ENCODE peak calls at places on chromosomes 4 and X, in nine cellular contexts. V is IMR-90, O is endothelial cell of umbilical vein, S is PC-3, Y is heart left ventricle, G is uterus, A is GM23248, C is cardiac muscle cell, U is neural progenitor cell. D is an unnamed sample. For H3K9me3 and H3K36me3, the result is how much of the 10 kb centered on the place peaks cover.

GRCh38 chr4:75289843-75290616 is 224.2 kb downstream of the RCHY1 start:
- DNase-seq in V (no peak), O (no peak), S (peak), Y (no peak), G (no peak), A (peak), C (peak), U (peak), D (no peak)

GRCh38 chr4:78721739-78722138 is 54.4 kb upstream of the BMP2K start:
- DNase-seq in V (no peak), O (no peak), S (no peak), Y (no peak), G (no peak), A (no peak), C (no peak), U (no peak), D (no peak)

GRCh38 chr4:98055800-98056501 is 87.3 kb downstream of the STPG2 start:
- DNase-seq in V (no peak), O (no peak), S (no peak), Y (no peak), G (no peak), A (no peak), C (no peak), U (no peak), D (no peak)

GRCh38 chr4:12270546-12270945 is 841.9 kb upstream of the HS3ST1 start:
- DNase-seq in V (no peak), O (peak), S (no peak), Y (no peak), G (no peak), A (no peak), C (peak), U (no peak), D (no peak)

GRCh38 chr4:27790911-27791310 is 930.3 kb downstream of the STIM2 start:
- DNase-seq in V (peak), O (no peak), S (peak), Y (no peak), G (no peak), A (peak), C (no peak), U (no peak), D (no peak)

GRCh38 chr4:101790521-101791188 is at the start of gene BANK1:
- DNase-seq in V (peak), O (peak), S (peak), Y (peak), G (no peak), A (no peak), C (peak), U (peak), D (no peak)

GRCh38 chr4:168521736-168522135 is 24.9 kb downstream of the PALLD start:
- DNase-seq in V (no peak), O (no peak), S (no peak), Y (no peak), G (no peak), A (no peak), C (no peak), U (no peak), D (no peak)

GRCh38 chr4:74754218-74754617 is 40.1 kb downstream of the BTC start:
- DNase-seq in V (no peak), O (no peak), S (no peak), Y (no peak), G (no peak), A (no peak), C (no peak), U (no peak), D (no peak)

GRCh38 chrX:150303386-150304097 is 59.6 kb upstream of the MAMLD1 start:
- DNase-seq in V (no peak), O (no peak), S (peak), Y (no peak), G (no peak), A (peak), C (no peak), U (no peak), D (no peak)

GRCh38 chr4:52911684-52912294 is 49.7 kb downstream of the RASL11B start:
- DNase-seq in V (peak), O (peak), S (peak), Y (peak), G (peak), A (peak), C (peak), U (peak), D (peak)

GRCh38 chrX:91435465-91435864 is 826 bp downstream of the PABPC5 start:
- DNase-seq in V (no peak), O (no peak), S (no peak), Y (no peak), G (no peak), A (peak), C (no peak), U (peak), D (no peak)

GRCh38 chrX:40199704-40200103 is 101.9 kb upstream of the BCOR start:
- DNase-seq in V (no peak), O (no peak), S (peak), Y (no peak), G (no peak), A (peak), C (no peak), U (no peak), D (no peak)

GRCh38 chrX:46408553-46409407 is 136.4 kb downstream of the ZNF674 start:
- DNase-seq in V (peak), O (peak), S (peak), Y (peak), G (peak), A (peak), C (peak), U (peak), D (peak)

GRCh38 chr4:173121044-173121685 is 47.4 kb upstream of the GALNT7 start:
- DNase-seq in V (peak), O (peak), S (peak), Y (no peak), G (no peak), A (peak), C (peak), U (peak), D (no peak)

GRCh38 chr4:38983756-38984647 is 48.2 kb downstream of the TMEM156 start:
- DNase-seq in V (peak), O (no peak), S (no peak), Y (no peak), G (no peak), A (peak), C (peak), U (peak), D (no peak)

GRCh38 chr4:13483142-13484044 is 747 bp downstream of the RAB28 start:
- DNase-seq in V (peak), O (peak), S (peak), Y (peak), G (peak), A (peak), C (peak), U (peak), D (peak)

GRCh38 chr4:54930226-54930625 is 195.2 kb downstream of the KDR start:
- DNase-seq in V (peak), O (peak), S (peak), Y (no peak), G (no peak), A (peak), C (peak), U (no peak), D (no peak)

GRCh38 chr4:147735413-147736301 is 3.8 kb downstream of the ARHGAP10 start:
- DNase-seq in V (no peak), O (peak), S (peak), Y (no peak), G (no peak), A (peak), C (peak), U (no peak), D (no peak)

GRCh38 chrX:13110427-13111324 is 66.3 kb upstream of the FAM9C start:
- DNase-seq in V (peak), O (peak), S (peak), Y (no peak), G (peak), A (peak), C (peak), U (no peak), D (no peak)

GRCh38 chrX:136055651-136056221 is 70.5 kb downstream of the SLC9A6 start:
- DNase-seq in V (peak), O (peak), S (peak), Y (no peak), G (peak), A (peak), C (peak), U (no peak), D (no peak)

GRCh38 chr4:473575-474457 is 25.1 kb downstream of the ZNF721 start:
- DNase-seq in V (peak), O (peak), S (peak), Y (peak), G (peak), A (peak), C (peak), U (peak), D (peak)

GRCh38 chr4:128521634-128522253 is 234.1 kb upstream of the PGRMC2 start:
- DNase-seq in V (peak), O (peak), S (peak), Y (no peak), G (no peak), A (peak), C (peak), U (no peak), D (no peak)

GRCh38 chr4:2913168-2913567 is 50.0 kb downstream of the NOP14 start:
- DNase-seq in V (no peak), O (no peak), S (no peak), Y (no peak), G (no peak), A (no peak), C (no peak), U (no peak), D (no peak)

DNA sequence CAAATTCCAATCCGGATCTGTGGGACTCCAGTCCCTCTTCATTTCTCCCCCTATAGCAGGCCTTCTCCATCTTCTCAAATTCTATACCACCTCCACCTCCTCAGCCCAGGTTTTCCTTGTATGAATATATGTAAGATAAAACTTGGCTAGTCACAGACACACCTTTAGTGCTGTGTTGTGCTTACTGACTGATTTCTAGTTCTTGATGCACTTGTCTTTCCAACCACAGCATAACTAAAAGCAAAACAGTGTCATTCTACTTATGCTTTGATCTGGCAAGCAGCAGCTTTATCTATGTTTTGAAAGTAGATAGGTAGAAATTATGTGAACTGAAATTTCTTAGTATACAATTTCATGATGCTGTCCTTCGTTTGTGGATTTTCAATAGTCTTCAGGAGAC is 47.5 kb downstream of the CCNI start:
- DNase-seq in V (no peak), O (no peak), S (no peak), Y (no peak), G (no peak), A (no peak), C (no peak), U (no peak), D (no peak)
- H3K9me3 ChIP-seq in V (under half), O (under half), S (under half), Y (under half), G (under half), A (under half), C (under half), U (under half), D (under half)

DNA sequence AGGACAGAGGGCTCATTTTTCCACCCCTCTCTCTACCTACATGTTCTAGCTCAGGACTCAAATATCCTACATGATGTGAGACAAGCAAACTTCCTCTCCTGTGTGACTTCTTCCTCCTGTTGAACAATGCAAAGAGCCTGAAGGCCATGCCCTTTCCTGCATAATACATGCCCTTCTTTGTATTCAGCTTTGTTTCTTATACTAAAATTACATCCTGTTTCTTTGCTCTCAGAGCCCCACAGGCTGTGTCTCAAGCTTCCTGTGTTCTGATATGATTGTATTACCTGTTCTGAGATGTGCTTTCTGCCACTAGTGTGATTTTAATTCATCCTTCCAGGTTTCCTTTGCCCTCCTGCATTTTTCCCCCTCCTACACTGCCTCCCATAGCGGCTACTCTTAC is 166.4 kb upstream of the AFF2 start:
- DNase-seq in V (no peak), O (peak), S (no peak), Y (no peak), G (no peak), A (no peak), C (no peak), U (no peak), D (peak)
- H3K27ac ChIP-seq in V (no peak), O (no peak), S (no peak), Y (no peak), G (no peak), A (no peak), C (no peak), U (no peak), D (peak)

GRCh38 chrX:1601051-1601767 is 9.8 kb downstream of the AKAP17A start:
- DNase-seq in V (no peak), O (no peak), S (no peak), Y (no peak), G (no peak), A (no peak), C (no peak), U (no peak), D (no peak)
- H3K36me3 ChIP-seq in V (half or more), O (under half), S (under half), Y (half or more), G (under half), A (under half), C (under half), U (under half), D (half or more)

GRCh38 chrX:72057844-72058243 is 73.9 kb downstream of the RTL5 start:
- DNase-seq in V (no peak), O (no peak), S (no peak), Y (no peak), G (no peak), A (no peak), C (no peak), U (no peak), D (peak)
- H3K9me3 ChIP-seq in V (under half), O (under half), S (under half), Y (under half), G (under half), A (under half), C (under half), U (under half), D (under half)

GRCh38 chr4:7779194-7779768 is 160.4 kb downstream of the AFAP1 start:
- DNase-seq in V (peak), O (no peak), S (no peak), Y (no peak), G (peak), A (peak), C (peak), U (peak), D (no peak)

GRCh38 chr4:7778524-7779193 is 161.0 kb downstream of the AFAP1 start:
- DNase-seq in V (peak), O (no peak), S (no peak), Y (no peak), G (no peak), A (no peak), C (no peak), U (no peak), D (no peak)

GRCh38 chr4:7777017-7777710 is 162.5 kb downstream of the AFAP1 start:
- DNase-seq in V (no peak), O (no peak), S (no peak), Y (no peak), G (no peak), A (no peak), C (no peak), U (no peak), D (no peak)

GRCh38 chr4:7775396-7775795 is 164.3 kb downstream of the AFAP1 start:
- DNase-seq in V (no peak), O (no peak), S (no peak), Y (no peak), G (no peak), A (no peak), C (no peak), U (no peak), D (no peak)

GRCh38 chr4:7777871-7778523 is 161.7 kb downstream of the AFAP1 start:
- DNase-seq in V (no peak), O (no peak), S (no peak), Y (no peak), G (no peak), A (no peak), C (no peak), U (no peak), D (no peak)
- H3K27ac ChIP-seq in V (peak), O (no peak), S (no peak), Y (no peak), G (no peak), A (no peak), C (peak), U (no peak), D (no peak)

DNA sequence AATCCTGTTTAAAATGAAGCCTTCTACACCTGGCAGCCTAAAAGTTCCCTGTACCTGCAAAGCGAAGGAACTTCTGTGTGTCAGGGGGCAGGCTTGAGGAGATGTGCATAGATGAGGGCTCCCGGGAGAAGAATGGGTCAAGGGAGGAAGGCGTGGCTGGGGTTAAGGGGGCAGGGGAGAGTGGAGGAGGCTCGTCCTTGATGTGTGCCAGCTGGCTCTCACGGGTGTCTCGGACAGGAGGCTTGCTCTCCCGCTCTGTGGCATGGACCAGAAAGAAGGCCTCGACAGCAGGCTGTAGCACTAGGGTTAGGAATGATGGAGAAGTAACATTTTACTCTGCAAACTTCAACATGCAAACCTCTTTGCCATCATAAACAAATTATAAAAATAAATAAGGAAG is 104.6 kb upstream of the HSD17B10 start:
- DNase-seq in V (no peak), O (no peak), S (no peak), Y (no peak), G (no peak), A (no peak), C (no peak), U (no peak), D (no peak)
- H3K36me3 ChIP-seq in V (half or more), O (under half), S (half or more), Y (half or more), G (under half), A (under half), C (under half), U (under half), D (half or more)

GRCh38 chr4:133151681-133152329 is 2.7 kb downstream of the PCDH10 start:
- DNase-seq in V (no peak), O (peak), S (no peak), Y (no peak), G (no peak), A (no peak), C (peak), U (peak), D (no peak)

GRCh38 chr4:133151301-133151680 is 2.2 kb downstream of the PCDH10 start:
- DNase-seq in V (no peak), O (peak), S (no peak), Y (no peak), G (no peak), A (peak), C (peak), U (peak), D (no peak)

GRCh38 chr4:133150643-133151300 is 1.7 kb downstream of the PCDH10 start:
- DNase-seq in V (no peak), O (peak), S (no peak), Y (no peak), G (no peak), A (peak), C (peak), U (peak), D (no peak)

GRCh38 chr4:133152801-133153526 is 3.9 kb downstream of the PCDH10 start:
- DNase-seq in V (no peak), O (peak), S (no peak), Y (no peak), G (no peak), A (peak), C (peak), U (peak), D (no peak)

GRCh38 chr4:133152330-133152791 is 3.3 kb downstream of the PCDH10 start:
- DNase-seq in V (no peak), O (no peak), S (no peak), Y (no peak), G (no peak), A (peak), C (peak), U (peak), D (no peak)
- H3K9me3 ChIP-seq in V (under half), O (under half), S (under half), Y (under half), G (under half), A (under half), C (under half), U (under half), D (under half)

D was measured in CD4-positive, CD25-positive, alpha-beta regulatory T cell.